ENCODE peak calls at places on chromosomes 16 and 17, in seven cellular contexts. O, R, P, D, N, L and B are unnamed samples.

GRCh38 chr17:43545383-43545632 is 832 bp downstream of the ETV4 start:
- DNase-seq in O (no peak), L (no peak), P (peak), N (peak), D (no peak), R (no peak), B (no peak)

GRCh38 chr17:12851901-12852435 is 62.7 kb downstream of the ARHGAP44 start:
- DNase-seq in O (no peak), D (no peak), L (no peak), P (no peak), R (no peak), N (no peak), B (no peak)

GRCh38 chr17:20059728-20060188 is 50.6 kb downstream of the SPECC1 start:
- DNase-seq in O (no peak), N (no peak), R (no peak), P (peak), L (no peak), D (no peak), B (no peak)

GRCh38 chr16:30813821-30814189 is 26.8 kb upstream of the ZNF629 start:
- DNase-seq in P (no peak), O (no peak), N (no peak), L (no peak), R (no peak), D (no peak), B (no peak)

GRCh38 chr17:64005734-64006167 is 7.6 kb downstream of the PRR29 start:
- DNase-seq in R (no peak), N (peak), O (no peak), D (no peak), L (no peak), P (no peak), B (no peak)

GRCh38 chr17:13646411-13646810 is 44.7 kb upstream of the HS3ST3A1 start:
- DNase-seq in N (no peak), L (no peak), P (no peak), O (no peak), D (no peak), R (no peak), B (no peak)

GRCh38 chr16:65967376-65967775 is 399.1 kb upstream of the CDH5 start:
- DNase-seq in D (no peak), N (no peak), P (peak), O (no peak), R (no peak), L (no peak), B (no peak)

GRCh38 chr17:6346387-6346786 is 88.5 kb downstream of the AIPL1 start:
- DNase-seq in R (no peak), L (no peak), D (no peak), P (no peak), N (no peak), O (no peak), B (no peak)

GRCh38 chr17:2192367-2193028 is 111.1 kb downstream of the SMG6 start:
- DNase-seq in P (peak), L (peak), O (no peak), D (no peak), N (no peak), R (no peak), B (peak)

GRCh38 chr16:56107944-56108583 is 83.2 kb upstream of the GNAO1 start:
- DNase-seq in L (no peak), P (no peak), O (no peak), D (peak), N (no peak), R (no peak), B (no peak)

GRCh38 chr17:68771867-68772515 is 170.8 kb upstream of the FAM20A start:
- DNase-seq in N (no peak), R (no peak), P (peak), L (no peak), O (no peak), D (peak), B (peak)

GRCh38 chr17:20206591-20206990 is 197.4 kb downstream of the SPECC1 start:
- DNase-seq in R (no peak), P (peak), N (no peak), D (no peak), O (no peak), L (no peak), B (no peak)

GRCh38 chr16:3536851-3537250 is 36.0 kb downstream of the CLUAP1 start:
- DNase-seq in D (no peak), N (no peak), O (no peak), L (no peak), R (no peak), P (peak), B (no peak)

GRCh38 chr17:79537686-79538085 is 73.2 kb downstream of the RBFOX3 start:
- DNase-seq in O (no peak), P (no peak), L (no peak), D (no peak), N (no peak), R (no peak), B (no peak)

GRCh38 chr17:32494621-32495346 is 8.0 kb downstream of the CDK5R1 start:
- DNase-seq in O (no peak), P (no peak), L (no peak), D (peak), N (no peak), R (no peak), B (no peak)

GRCh38 chr16:27508476-27508875 is 41.2 kb downstream of the GTF3C1 start:
- DNase-seq in L (no peak), O (no peak), D (no peak), R (no peak), P (no peak), N (no peak), B (no peak)

GRCh38 chr16:10390867-10391266 is 5.0 kb downstream of the ATF7IP2 start:
- DNase-seq in N (no peak), L (no peak), D (no peak), P (no peak), R (no peak), O (no peak), B (no peak)

GRCh38 chr17:16470302-16470701 is 21.7 kb downstream of the LRRC75A start:
- DNase-seq in R (no peak), O (no peak), D (no peak), N (no peak), P (no peak), L (no peak), B (no peak)

GRCh38 chr16:4415538-4416199 is 727 bp downstream of the CORO7 start:
- DNase-seq in N (peak), P (no peak), L (peak), D (peak), R (peak), O (no peak), B (peak)

GRCh38 chr16:86337138-86337537 is 173.2 kb upstream of the FOXF1 start:
- DNase-seq in N (no peak), D (no peak), L (no peak), R (no peak), P (no peak), O (no peak), B (no peak)

GRCh38 chr16:84738255-84739038 is 38.6 kb downstream of the USP10 start:
- DNase-seq in L (peak), P (peak), D (peak), N (peak), O (no peak), R (peak), B (peak)

GRCh38 chr16:14057878-14058382 is 13.2 kb upstream of the MRTFB start:
- DNase-seq in D (no peak), N (no peak), L (no peak), O (no peak), R (no peak), P (no peak), B (no peak)

GRCh38 chr17:55577011-55577586 is 65.8 kb upstream of the SMIM36 start:
- DNase-seq in N (no peak), R (no peak), D (no peak), O (no peak), L (no peak), P (peak), B (peak)

GRCh38 chr17:78485416-78486168 is 91.6 kb downstream of the DNAH17 start:
- DNase-seq in N (no peak), D (no peak), P (no peak), R (no peak), L (no peak), O (no peak), B (no peak)

GRCh38 chr16:66081967-66082366 is 284.5 kb upstream of the CDH5 start:
- DNase-seq in P (peak), R (no peak), D (no peak), O (peak), L (no peak), N (no peak), B (no peak)

GRCh38 chr16:642189-643049 is 791 bp downstream of the MCRIP2 start:
- DNase-seq in P (peak), O (no peak), L (no peak), N (peak), R (no peak), D (peak), B (peak)

GRCh38 chr16:84759061-84759460 is 59.3 kb downstream of the USP10 start:
- DNase-seq in N (no peak), R (peak), L (no peak), O (no peak), D (no peak), P (peak), B (peak)

GRCh38 chr16:20041924-20042596 is 31.6 kb downstream of the GPR139 start:
- DNase-seq in N (no peak), D (no peak), R (no peak), O (no peak), P (no peak), L (no peak), B (no peak)

GRCh38 chr16:84356591-84357116 is 11.7 kb upstream of the ATP2C2 start:
- DNase-seq in L (no peak), D (peak), R (no peak), N (peak), O (no peak), P (no peak), B (no peak)

GRCh38 chr16:81165411-81166097 is 69.4 kb upstream of the GCSH start:
- DNase-seq in N (no peak), R (no peak), L (no peak), D (no peak), P (no peak), O (no peak), B (no peak)

GRCh38 chr17:35312790-35313711 is 60.4 kb downstream of the SLFN11 start:
- DNase-seq in O (no peak), P (peak), N (peak), L (peak), D (peak), R (peak), B (peak)

GRCh38 chr16:8372141-8372540 is 218.2 kb downstream of the TMEM114 start:
- DNase-seq in R (no peak), P (no peak), O (no peak), N (no peak), D (no peak), L (no peak), B (no peak)

GRCh38 chr16:83336630-83337029 is 471.1 kb upstream of the HSBP1 start:
- DNase-seq in N (no peak), O (no peak), L (no peak), R (no peak), D (no peak), P (peak), B (no peak)

GRCh38 chr17:4960279-4960922 is 7.2 kb downstream of the SPAG7 start:
- DNase-seq in P (no peak), O (no peak), L (no peak), R (no peak), D (no peak), N (no peak), B (no peak)

GRCh38 chr16:84049403-84050060 is 6.9 kb upstream of the SLC38A8 start:
- DNase-seq in R (no peak), D (no peak), N (no peak), O (no peak), L (no peak), P (no peak), B (no peak)

GRCh38 chr16:26430618-26431017 is 636.1 kb upstream of the C16orf82 start:
- DNase-seq in L (no peak), D (no peak), N (no peak), P (no peak), R (no peak), O (no peak), B (no peak)

GRCh38 chr17:55722742-55723487 is at the start of gene TMEM100:
- DNase-seq in R (no peak), O (no peak), P (peak), N (no peak), D (no peak), L (no peak), B (no peak)